ENCODE peak calls at places on chromosomes 6 and 20, in five cellular contexts. One of them, this sample, is unnamed.

GRCh38 chr6:31568537-31568961 is 3.5 kb upstream of the LTA start:
- DNase-seq in BE2C: no peak
- DNase-seq in GM06990: no peak
- DNase-seq in endothelial cell of umbilical vein: no peak
- DNase-seq in GM10248: peak; percentile 74
- DNase-seq in this sample: peak; percentile 79

GRCh38 chr6:14736231-14736953 is 509.5 kb upstream of the JARID2 start:
- DNase-seq in BE2C: no peak
- DNase-seq in GM10248: no peak
- DNase-seq in GM06990: no peak
- DNase-seq in endothelial cell of umbilical vein: no peak
- DNase-seq in this sample: no peak

GRCh38 chr6:15363523-15364400 is 117.9 kb downstream of the JARID2 start:
- DNase-seq in endothelial cell of umbilical vein: no peak
- DNase-seq in GM06990: peak; percentile 46
- DNase-seq in GM10248: peak; percentile 47
- DNase-seq in BE2C: peak; percentile 49
- DNase-seq in this sample: peak; percentile 42

GRCh38 chr6:81875776-81876293 is 123.4 kb upstream of the TENT5A start:
- DNase-seq in GM10248: no peak
- DNase-seq in BE2C: no peak
- DNase-seq in GM06990: no peak
- DNase-seq in endothelial cell of umbilical vein: no peak
- DNase-seq in this sample: no peak

GRCh38 chr20:36573103-36573797 is at the start of gene TGIF2:
- DNase-seq in endothelial cell of umbilical vein: peak; percentile 84
- DNase-seq in GM06990: peak; percentile 92
- DNase-seq in BE2C: peak; percentile 92
- DNase-seq in GM10248: peak; percentile 99
- DNase-seq in this sample: peak; percentile 100

GRCh38 chr20:11267762-11268335 is 594.0 kb upstream of the JAG1 start:
- DNase-seq in endothelial cell of umbilical vein: no peak
- DNase-seq in GM06990: no peak
- DNase-seq in BE2C: no peak
- DNase-seq in GM10248: no peak
- DNase-seq in this sample: no peak

GRCh38 chr6:44034931-44035345 is 92.3 kb downstream of the MRPL14 start:
- DNase-seq in GM10248: no peak
- DNase-seq in BE2C: no peak
- DNase-seq in endothelial cell of umbilical vein: no peak
- DNase-seq in GM06990: no peak
- DNase-seq in this sample: no peak

GRCh38 chr20:15375836-15376235 is 1038.4 kb upstream of the FLRT3 start:
- DNase-seq in GM10248: no peak
- DNase-seq in BE2C: no peak
- DNase-seq in GM06990: no peak
- DNase-seq in endothelial cell of umbilical vein: no peak
- DNase-seq in this sample: no peak

GRCh38 chr20:37564388-37565133 is 36.9 kb upstream of the BLCAP start:
- DNase-seq in BE2C: peak; percentile 72
- DNase-seq in endothelial cell of umbilical vein: peak; percentile 35
- DNase-seq in GM06990: peak; percentile 33
- DNase-seq in GM10248: peak; percentile 83
- DNase-seq in this sample: peak; percentile 81

GRCh38 chr6:111485316-111485715 is 2.3 kb upstream of the REV3L start:
- DNase-seq in GM06990: no peak
- DNase-seq in endothelial cell of umbilical vein: no peak
- DNase-seq in GM10248: no peak
- DNase-seq in BE2C: no peak
- DNase-seq in this sample: no peak

GRCh38 chr20:11453430-11453829 is 464.3 kb upstream of the BTBD3 start:
- DNase-seq in endothelial cell of umbilical vein: peak; percentile 64
- DNase-seq in GM10248: no peak
- DNase-seq in GM06990: no peak
- DNase-seq in BE2C: no peak
- DNase-seq in this sample: no peak

GRCh38 chr6:34104628-34105027 is 41.3 kb downstream of the GRM4 start:
- DNase-seq in GM10248: no peak
- DNase-seq in BE2C: no peak
- DNase-seq in endothelial cell of umbilical vein: no peak
- DNase-seq in GM06990: no peak
- DNase-seq in this sample: no peak

GRCh38 chr6:142899101-142899760 is 45.7 kb downstream of the HIVEP2 start:
- DNase-seq in GM10248: no peak
- DNase-seq in BE2C: no peak
- DNase-seq in GM06990: no peak
- DNase-seq in endothelial cell of umbilical vein: no peak
- DNase-seq in this sample: no peak

GRCh38 chr6:126803769-126804168 is 314.7 kb upstream of the RSPO3 start:
- DNase-seq in GM06990: no peak
- DNase-seq in endothelial cell of umbilical vein: no peak
- DNase-seq in GM10248: no peak
- DNase-seq in BE2C: no peak
- DNase-seq in this sample: no peak

GRCh38 chr6:19869464-19869863 is 32.3 kb downstream of the ID4 start:
- DNase-seq in GM10248: no peak
- DNase-seq in GM06990: no peak
- DNase-seq in endothelial cell of umbilical vein: no peak
- DNase-seq in BE2C: no peak
- DNase-seq in this sample: no peak

GRCh38 chr6:81487489-81487888 is 265.0 kb downstream of the TENT5A start:
- DNase-seq in GM10248: no peak
- DNase-seq in GM06990: no peak
- DNase-seq in BE2C: peak; percentile 11
- DNase-seq in endothelial cell of umbilical vein: peak; percentile 31
- DNase-seq in this sample: no peak

GRCh38 chr6:89023591-89024441 is 56.7 kb upstream of the PNRC1 start:
- DNase-seq in GM06990: no peak
- DNase-seq in endothelial cell of umbilical vein: no peak
- DNase-seq in GM10248: no peak
- DNase-seq in BE2C: no peak
- DNase-seq in this sample: no peak

GRCh38 chr6:31652925-31653724 is 664 bp upstream of the BAG6 start:
- DNase-seq in BE2C: peak; percentile 90
- DNase-seq in endothelial cell of umbilical vein: no peak
- DNase-seq in GM10248: peak; percentile 90
- DNase-seq in GM06990: no peak
- DNase-seq in this sample: peak; percentile 93

GRCh38 chr20:53805895-53806384 is 212.3 kb upstream of the ZNF217 start:
- DNase-seq in GM06990: no peak
- DNase-seq in endothelial cell of umbilical vein: peak; percentile 64
- DNase-seq in GM10248: no peak
- DNase-seq in BE2C: no peak
- DNase-seq in this sample: no peak

GRCh38 chr20:45056473-45057148 is 44.3 kb downstream of the KCNS1 start:
- DNase-seq in endothelial cell of umbilical vein: no peak
- DNase-seq in GM06990: no peak
- DNase-seq in BE2C: no peak
- DNase-seq in GM10248: no peak
- DNase-seq in this sample: no peak

GRCh38 chr6:116949964-116950363 is 72.9 kb downstream of the RFX6 start:
- DNase-seq in BE2C: no peak
- DNase-seq in GM10248: no peak
- DNase-seq in endothelial cell of umbilical vein: no peak
- DNase-seq in GM06990: no peak
- DNase-seq in this sample: no peak

GRCh38 chr20:16695633-16696032 is 34.2 kb upstream of the SNRPB2 start:
- DNase-seq in endothelial cell of umbilical vein: no peak
- DNase-seq in BE2C: no peak
- DNase-seq in GM10248: no peak
- DNase-seq in GM06990: no peak
- DNase-seq in this sample: no peak

GRCh38 chr20:17499041-17499440 is 32.1 kb downstream of the BFSP1 start:
- DNase-seq in BE2C: no peak
- DNase-seq in GM06990: no peak
- DNase-seq in GM10248: no peak
- DNase-seq in endothelial cell of umbilical vein: no peak
- DNase-seq in this sample: no peak

GRCh38 chr6:170165085-170165484 is 125.8 kb downstream of the DLL1 start:
- DNase-seq in BE2C: no peak
- DNase-seq in GM06990: no peak
- DNase-seq in endothelial cell of umbilical vein: no peak
- DNase-seq in GM10248: no peak
- DNase-seq in this sample: no peak
- TF ChIP-seq CTCF in BE2C: peak; percentile 15
- TF ChIP-seq CTCF in GM06990: no peak
- TF ChIP-seq CTCF in endothelial cell of umbilical vein: no peak
- TF ChIP-seq CTCF in GM10248: no peak
- TF ChIP-seq CTCF in this sample: no peak

GRCh38 chr20:58870293-58871014 is 17.9 kb downstream of the GNAS start:
- DNase-seq in BE2C: peak; percentile 80
- DNase-seq in GM06990: peak; percentile 46
- DNase-seq in GM10248: peak; percentile 64
- DNase-seq in endothelial cell of umbilical vein: peak; percentile 63
- DNase-seq in this sample: no peak
- TF ChIP-seq CTCF in BE2C: peak; percentile 98
- TF ChIP-seq CTCF in GM06990: peak; percentile 88
- TF ChIP-seq CTCF in GM10248: peak; percentile 89
- TF ChIP-seq CTCF in endothelial cell of umbilical vein: peak; percentile 94
- TF ChIP-seq CTCF in this sample: peak; percentile 86

GRCh38 chr6:47859132-47859531 is 77.3 kb downstream of the OPN5 start:
- DNase-seq in GM06990: no peak
- DNase-seq in GM10248: no peak
- DNase-seq in endothelial cell of umbilical vein: no peak
- DNase-seq in BE2C: no peak
- DNase-seq in this sample: no peak

GRCh38 chr6:47854996-47855395 is 73.2 kb downstream of the OPN5 start:
- DNase-seq in BE2C: no peak
- DNase-seq in endothelial cell of umbilical vein: no peak
- DNase-seq in GM10248: no peak
- DNase-seq in GM06990: no peak
- DNase-seq in this sample: no peak

GRCh38 chr6:47852727-47853126 is 70.9 kb downstream of the OPN5 start:
- DNase-seq in BE2C: no peak
- DNase-seq in GM10248: no peak
- DNase-seq in endothelial cell of umbilical vein: no peak
- DNase-seq in GM06990: no peak
- DNase-seq in this sample: no peak

GRCh38 chr6:47853766-47854165 is 71.9 kb downstream of the OPN5 start:
- DNase-seq in BE2C: no peak
- DNase-seq in endothelial cell of umbilical vein: no peak
- DNase-seq in GM10248: no peak
- DNase-seq in GM06990: no peak
- DNase-seq in this sample: no peak
- TF ChIP-seq CTCF in BE2C: no peak
- TF ChIP-seq CTCF in endothelial cell of umbilical vein: no peak
- TF ChIP-seq CTCF in GM10248: no peak
- TF ChIP-seq CTCF in GM06990: no peak
- TF ChIP-seq CTCF in this sample: no peak

GRCh38 chr6:4169028-4169789 is 33.8 kb upstream of the ECI2 start:
- DNase-seq in GM06990: no peak
- DNase-seq in BE2C: no peak
- DNase-seq in GM10248: no peak
- DNase-seq in endothelial cell of umbilical vein: no peak
- DNase-seq in this sample: no peak
- TF ChIP-seq CTCF in GM06990: no peak
- TF ChIP-seq CTCF in BE2C: no peak
- TF ChIP-seq CTCF in GM10248: no peak
- TF ChIP-seq CTCF in endothelial cell of umbilical vein: no peak
- TF ChIP-seq CTCF in this sample: no peak

DNA sequence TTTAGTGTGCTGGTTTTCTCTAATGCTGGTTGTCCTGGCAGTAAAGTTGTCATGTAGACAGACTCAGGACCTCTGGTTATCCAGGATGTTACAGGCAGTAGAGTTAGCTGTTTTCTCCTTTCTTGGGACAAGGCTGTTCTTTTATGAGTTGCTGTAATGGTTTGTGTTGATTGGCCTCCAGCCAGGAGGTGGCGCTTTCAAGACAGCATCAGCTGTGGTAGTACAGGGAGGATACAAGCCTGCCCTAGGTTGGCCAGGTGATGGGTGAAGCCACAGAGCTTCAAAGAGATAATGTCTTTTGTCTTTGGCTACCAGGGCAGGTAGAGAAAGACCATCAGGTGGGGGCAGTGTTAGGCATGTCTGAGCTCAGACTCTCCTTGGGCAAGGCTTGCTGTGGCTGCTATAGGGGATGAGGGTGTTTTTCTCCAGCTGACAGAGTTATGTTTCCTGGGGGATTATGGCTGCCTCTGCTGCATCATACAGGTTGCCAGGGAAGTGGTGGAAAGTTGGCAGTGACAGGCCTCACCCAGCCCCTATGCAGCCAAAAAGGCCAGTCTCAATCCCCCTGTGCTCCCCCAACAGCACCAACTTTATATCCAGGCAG is 127.2 kb upstream of the TAB2 start:
- DNase-seq in GM10248: no peak
- DNase-seq in GM06990: no peak
- DNase-seq in BE2C: peak; percentile 51
- DNase-seq in endothelial cell of umbilical vein: peak; percentile 38
- DNase-seq in this sample: no peak
- TF ChIP-seq CTCF in GM10248: no peak
- TF ChIP-seq CTCF in GM06990: peak; percentile 68
- TF ChIP-seq CTCF in BE2C: peak; percentile 40
- TF ChIP-seq CTCF in endothelial cell of umbilical vein: peak; percentile 13
- TF ChIP-seq CTCF in this sample: peak; percentile 54

GRCh38 chr6:164109770-164110140 is 695.2 kb downstream of the QKI start:
- DNase-seq in BE2C: peak; percentile 28
- DNase-seq in GM10248: no peak
- DNase-seq in GM06990: no peak
- DNase-seq in endothelial cell of umbilical vein: peak; percentile 45
- DNase-seq in this sample: no peak
- TF ChIP-seq CTCF in BE2C: peak; percentile 56
- TF ChIP-seq CTCF in GM10248: no peak
- TF ChIP-seq CTCF in GM06990: peak; percentile 24
- TF ChIP-seq CTCF in endothelial cell of umbilical vein: peak; percentile 53
- TF ChIP-seq CTCF in this sample: peak; percentile 33